ENCODE peak calls at places on chromosomes 6 and 20, in four cellular contexts. T is hepatocyte, R is osteoblast, H is colonic mucosa. V is an unnamed sample.

GRCh38 chr20:63441777-63442493 is 30.5 kb downstream of the KCNQ2 start:
- DNase-seq in R (peak), T (peak), H (peak), V (peak)

GRCh38 chr20:35135867-35136586 is 11.1 kb downstream of the EDEM2 start:
- DNase-seq in R (no peak), T (no peak), H (no peak), V (peak)

GRCh38 chr6:125200986-125201385 is 47.4 kb downstream of the TPD52L1 start:
- DNase-seq in T (no peak), R (no peak), H (no peak), V (no peak)

GRCh38 chr6:15472626-15473025 is 190.2 kb downstream of the DTNBP1 start:
- DNase-seq in R (no peak), H (no peak), T (no peak), V (no peak)

GRCh38 chr6:166156942-166157341 is 10.7 kb downstream of the TBXT start:
- DNase-seq in T (peak), H (no peak), R (peak), V (no peak)

GRCh38 chr20:11338506-11339306 is 579.0 kb upstream of the BTBD3 start:
- DNase-seq in H (no peak), T (peak), R (no peak), V (no peak)

GRCh38 chr6:11805259-11806053 is 26.9 kb upstream of the ADTRP start:
- DNase-seq in H (peak), R (peak), T (no peak), V (no peak)

GRCh38 chr20:44008806-44009678 is 94.4 kb downstream of the TOX2 start:
- DNase-seq in H (no peak), R (no peak), T (no peak), V (no peak)

GRCh38 chr6:33995873-33996475 is 149.9 kb downstream of the GRM4 start:
- DNase-seq in T (no peak), R (no peak), H (no peak), V (no peak)

GRCh38 chr20:35443003-35443402 is 5.0 kb upstream of the GDF5 start:
- DNase-seq in R (peak), T (no peak), H (no peak), V (no peak)

GRCh38 chr20:63106765-63107448 is 100.1 kb upstream of the BHLHE23 start:
- DNase-seq in R (peak), H (no peak), T (no peak), V (no peak)

GRCh38 chr6:53573299-53573698 is 28.4 kb upstream of the GCLC start:
- DNase-seq in H (no peak), T (no peak), R (no peak), V (no peak)

GRCh38 chr6:3231213-3232016 is 4.0 kb upstream of the TUBB2B start:
- DNase-seq in H (peak), R (peak), T (peak), V (peak)

GRCh38 chr6:42817910-42818309 is 36.1 kb downstream of the BICRAL start:
- DNase-seq in R (no peak), T (no peak), H (no peak), V (no peak)

GRCh38 chr6:6884193-6884627 is 223.6 kb upstream of the RREB1 start:
- DNase-seq in T (no peak), H (no peak), R (no peak), V (no peak)

GRCh38 chr6:158854214-158855101 is 35.3 kb upstream of the EZR start:
- DNase-seq in R (peak), T (peak), H (no peak), V (no peak)

GRCh38 chr6:136440187-136440582 is 110.0 kb downstream of the MAP7 start:
- DNase-seq in H (no peak), R (no peak), T (no peak), V (no peak)

GRCh38 chr6:136438445-136438844 is 111.8 kb downstream of the MAP7 start:
- DNase-seq in T (no peak), H (no peak), R (no peak), V (no peak)

GRCh38 chr6:136437246-136437645 is 113.0 kb downstream of the MAP7 start:
- DNase-seq in H (no peak), T (no peak), R (no peak), V (no peak)

GRCh38 chr6:136435096-136435495 is 115.1 kb downstream of the MAP7 start:
- DNase-seq in H (peak), T (no peak), R (no peak), V (no peak)

DNA sequence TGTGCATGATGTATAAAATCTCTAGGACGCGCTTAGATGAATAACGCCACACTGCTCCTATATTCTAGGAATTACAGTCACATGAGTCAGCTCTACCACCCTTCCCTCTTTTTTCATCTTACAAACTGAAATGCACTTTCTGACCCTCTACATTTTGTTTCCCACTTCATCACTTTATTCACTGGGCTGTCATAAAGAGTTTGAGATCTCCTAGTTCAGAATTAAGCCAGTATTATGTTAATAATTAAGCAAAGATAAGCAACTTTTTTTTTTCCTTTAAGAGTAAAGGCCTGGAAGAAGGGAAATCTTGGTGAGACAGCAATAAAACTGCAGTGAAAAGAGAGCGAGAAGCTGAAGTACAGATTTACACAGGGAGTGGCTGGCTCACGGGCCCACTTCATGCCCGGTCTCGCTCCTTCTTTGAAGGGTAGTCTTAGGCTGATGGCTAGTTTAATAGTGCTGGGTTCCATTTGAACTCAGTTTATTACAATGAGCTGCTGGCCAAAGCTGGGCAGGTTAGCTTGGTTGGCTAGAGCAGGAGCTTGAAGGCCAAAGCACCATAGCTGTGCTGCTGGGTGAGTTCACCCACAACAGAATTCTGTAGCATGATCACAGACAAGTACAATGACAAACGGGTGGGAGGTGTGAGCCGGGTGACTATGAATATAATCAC is 110.6 kb downstream of the MAP7 start:
- DNase-seq in R (no peak), T (peak), H (peak), V (no peak)
- H3K4me3 ChIP-seq in R (no peak), T (no peak), H (no peak), V (no peak)

DNA sequence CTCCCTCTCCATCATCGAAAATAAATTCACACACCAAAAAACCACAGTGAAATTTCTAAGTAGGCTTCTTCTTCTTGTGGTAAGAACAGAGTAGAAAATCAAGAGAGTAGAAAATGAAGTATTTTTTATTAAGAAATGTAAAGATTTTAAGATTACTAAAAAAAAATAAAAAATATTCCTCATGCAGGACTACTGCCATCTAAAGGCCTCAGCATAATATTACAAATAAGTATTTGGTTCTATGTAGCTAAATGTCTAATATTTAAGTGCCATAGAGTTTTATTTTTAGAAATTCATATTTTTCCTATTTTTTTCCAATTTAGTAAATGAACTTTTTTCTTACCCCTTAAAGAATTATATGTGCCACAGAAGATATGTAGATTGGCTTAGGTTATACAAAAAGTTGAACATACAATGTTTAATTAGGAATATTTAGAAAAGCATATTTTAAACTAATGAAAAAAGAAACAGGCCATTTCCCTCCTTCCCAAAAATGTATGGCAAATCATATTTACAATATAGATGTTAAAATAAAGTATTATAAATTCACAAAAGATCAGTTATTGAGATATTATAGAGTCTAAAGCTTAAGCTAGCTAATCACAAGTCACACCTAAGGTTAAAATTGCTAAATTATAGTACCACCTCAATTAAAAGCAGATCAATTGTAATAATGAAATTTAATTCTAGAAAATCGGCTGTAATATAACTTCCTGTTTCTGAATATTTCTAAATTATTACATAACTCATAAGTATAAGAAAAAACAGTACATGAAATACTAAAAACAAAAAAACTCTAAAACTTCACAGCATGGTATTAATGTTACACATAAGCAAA is 3.5 kb upstream of the NT5DC1 start:
- DNase-seq in T (no peak), H (no peak), R (no peak), V (no peak)
- TF ChIP-seq CTCF in T (peak), H (peak), R (peak), V (peak)

DNA sequence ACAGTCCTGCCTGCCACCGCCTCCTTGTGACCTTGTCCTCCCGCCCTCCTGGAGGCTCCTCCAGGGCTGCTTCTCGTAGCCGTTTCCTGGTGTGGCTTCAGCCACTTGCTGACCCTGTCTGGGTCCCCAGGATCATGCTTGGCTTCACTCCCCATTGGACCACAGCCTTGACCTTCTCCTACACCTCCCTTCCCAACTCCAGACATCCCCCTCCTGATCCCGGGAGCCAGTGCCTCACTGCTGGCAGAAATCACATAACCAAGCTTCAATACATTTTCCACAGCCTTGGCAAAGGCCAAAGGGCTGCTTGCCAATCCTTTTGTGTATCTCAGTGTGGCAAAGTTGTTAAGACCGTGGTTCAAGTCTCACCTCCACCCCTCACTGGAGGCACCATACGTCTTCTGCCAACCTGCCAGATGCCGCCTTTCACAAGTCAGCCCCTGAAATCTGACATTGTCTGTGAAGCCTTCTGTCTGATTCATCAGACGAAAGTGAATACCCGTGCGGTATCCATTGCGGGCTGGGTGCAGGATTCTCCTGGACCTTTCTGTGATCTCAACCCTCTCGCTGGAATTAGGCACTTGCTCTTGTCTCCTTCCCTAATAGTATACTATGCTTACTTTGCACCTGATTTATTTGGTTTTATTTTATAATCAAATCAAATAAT is 60.2 kb downstream of the PHACTR3 start:
- DNase-seq in T (no peak), H (no peak), R (no peak), V (no peak)
- H3K27ac ChIP-seq in T (no peak), H (no peak), R (no peak), V (no peak)

GRCh38 chr6:111750147-111750546 is 123.1 kb downstream of the FYN start:
- DNase-seq in R (no peak), H (no peak), T (no peak), V (no peak)

GRCh38 chr6:111750753-111751684 is 122.2 kb downstream of the FYN start:
- DNase-seq in H (no peak), R (no peak), T (no peak), V (no peak)

GRCh38 chr6:111752476-111752875 is 120.8 kb downstream of the FYN start:
- DNase-seq in R (no peak), H (no peak), T (no peak), V (no peak)

GRCh38 chr6:111754423-111754822 is 118.8 kb downstream of the FYN start:
- DNase-seq in T (no peak), R (no peak), H (no peak), V (no peak)

GRCh38 chr6:111753573-111753972 is 119.7 kb downstream of the FYN start:
- DNase-seq in R (no peak), T (no peak), H (no peak), V (no peak)
- H3K4me3 ChIP-seq in R (no peak), T (no peak), H (no peak), V (no peak)

DNA sequence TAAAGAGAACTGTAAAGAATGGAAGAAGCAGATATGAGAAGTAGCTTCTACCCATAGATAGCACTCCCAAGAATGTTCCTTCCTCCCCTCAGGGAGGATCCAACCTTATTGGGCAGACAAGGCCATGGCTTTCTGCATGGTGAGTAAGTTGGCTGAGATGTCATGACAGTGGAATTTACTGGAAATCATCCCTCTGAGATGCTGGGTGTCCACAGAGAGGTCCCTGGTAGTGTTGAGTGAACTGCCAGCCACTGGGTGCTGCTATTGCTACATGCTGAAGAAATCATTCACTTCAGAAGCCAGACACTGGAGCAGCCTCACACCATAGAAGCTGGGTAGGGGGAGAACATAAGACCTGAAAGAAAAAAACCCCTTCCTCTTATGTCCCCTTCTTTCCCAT is 46.4 kb upstream of the FERMT1 start:
- DNase-seq in R (peak), H (no peak), T (peak), V (no peak)
- TF ChIP-seq CTCF in R (peak), H (no peak), T (peak), V (no peak)

GRCh38 chr6:5123296-5124135 is 38.4 kb downstream of the PPP1R3G start:
- DNase-seq in R (no peak), T (no peak), H (no peak), V (no peak)
- H3K27ac ChIP-seq in R (no peak), T (no peak), H (no peak), V (no peak)

GRCh38 chr6:157822221-157823000 is 635 bp upstream of the SNX9 start:
- DNase-seq in H (peak), T (no peak), R (peak), V (peak)
- H3K4me3 ChIP-seq in H (peak), T (peak), R (peak), V (peak)

GRCh38 chr20:59032713-59033059 is 551 bp upstream of the ATP5F1E start:
- DNase-seq in R (no peak), T (peak), H (no peak), V (no peak)
- TF ChIP-seq CTCF in R (peak), T (peak), H (no peak), V (peak)

V was measured in psoas muscle.